ENCODE peak calls at places on chromosomes 1 and 21, in eight cellular contexts. One of them, this sample, is unnamed.
A peak's percentile ranks its signal among the peaks of the same experiment; 100 is the strongest.

GRCh38 chr21:44729336-44730027 is 18.1 kb upstream of the TSPEAR start:
- DNase-seq in H7: peak; percentile 56
- DNase-seq in dermis blood vessel endothelial cell: no peak
- DNase-seq in stimulated activated CD4-positive, alpha-beta T cell treated with anti-CD3 and anti-CD28 coated beads, TNF-alpha, amount 100 ng/mL, for 24 hours: no peak
- DNase-seq in activated T-cell treated with anti-CD3 and anti-CD28 coated beads, Interleukin-2, amount 50 U/mL, for 1 hour: no peak
- DNase-seq in left ventricle myocardium superior: no peak
- DNase-seq in mesothelial cell of epicardium: no peak
- DNase-seq in left ventricle myocardium inferior: no peak
- DNase-seq in this sample: no peak

GRCh38 chr1:2571348-2571747 is 15.2 kb downstream of the TNFRSF14 start:
- DNase-seq in H7: no peak
- DNase-seq in dermis blood vessel endothelial cell: no peak
- DNase-seq in stimulated activated CD4-positive, alpha-beta T cell treated with anti-CD3 and anti-CD28 coated beads, TNF-alpha, amount 100 ng/mL, for 24 hours: no peak
- DNase-seq in activated T-cell treated with anti-CD3 and anti-CD28 coated beads, Interleukin-2, amount 50 U/mL, for 1 hour: no peak
- DNase-seq in left ventricle myocardium superior: no peak
- DNase-seq in mesothelial cell of epicardium: no peak
- DNase-seq in left ventricle myocardium inferior: no peak
- DNase-seq in this sample: no peak

GRCh38 chr1:237171564-237172485 is 129.8 kb downstream of the RYR2 start:
- DNase-seq in H7: no peak
- DNase-seq in dermis blood vessel endothelial cell: peak; percentile 7
- DNase-seq in stimulated activated CD4-positive, alpha-beta T cell treated with anti-CD3 and anti-CD28 coated beads, TNF-alpha, amount 100 ng/mL, for 24 hours: no peak
- DNase-seq in activated T-cell treated with anti-CD3 and anti-CD28 coated beads, Interleukin-2, amount 50 U/mL, for 1 hour: no peak
- DNase-seq in left ventricle myocardium superior: no peak
- DNase-seq in mesothelial cell of epicardium: no peak
- DNase-seq in left ventricle myocardium inferior: no peak
- DNase-seq in this sample: no peak

GRCh38 chr1:179053486-179053885 is 27.8 kb downstream of the FAM20B start:
- DNase-seq in H7: no peak
- DNase-seq in dermis blood vessel endothelial cell: no peak
- DNase-seq in stimulated activated CD4-positive, alpha-beta T cell treated with anti-CD3 and anti-CD28 coated beads, TNF-alpha, amount 100 ng/mL, for 24 hours: no peak
- DNase-seq in activated T-cell treated with anti-CD3 and anti-CD28 coated beads, Interleukin-2, amount 50 U/mL, for 1 hour: no peak
- DNase-seq in left ventricle myocardium superior: no peak
- DNase-seq in mesothelial cell of epicardium: no peak
- DNase-seq in left ventricle myocardium inferior: no peak
- DNase-seq in this sample: no peak

GRCh38 chr1:114100148-114100547 is 53.5 kb downstream of the SYT6 start:
- DNase-seq in H7: no peak
- DNase-seq in dermis blood vessel endothelial cell: no peak
- DNase-seq in stimulated activated CD4-positive, alpha-beta T cell treated with anti-CD3 and anti-CD28 coated beads, TNF-alpha, amount 100 ng/mL, for 24 hours: no peak
- DNase-seq in activated T-cell treated with anti-CD3 and anti-CD28 coated beads, Interleukin-2, amount 50 U/mL, for 1 hour: no peak
- DNase-seq in left ventricle myocardium superior: no peak
- DNase-seq in mesothelial cell of epicardium: no peak
- DNase-seq in left ventricle myocardium inferior: no peak
- DNase-seq in this sample: peak; percentile 49

GRCh38 chr21:31714741-31715365 is 17.1 kb downstream of the SCAF4 start:
- DNase-seq in H7: no peak
- DNase-seq in dermis blood vessel endothelial cell: no peak
- DNase-seq in stimulated activated CD4-positive, alpha-beta T cell treated with anti-CD3 and anti-CD28 coated beads, TNF-alpha, amount 100 ng/mL, for 24 hours: no peak
- DNase-seq in activated T-cell treated with anti-CD3 and anti-CD28 coated beads, Interleukin-2, amount 50 U/mL, for 1 hour: no peak
- DNase-seq in left ventricle myocardium superior: no peak
- DNase-seq in mesothelial cell of epicardium: no peak
- DNase-seq in left ventricle myocardium inferior: no peak
- DNase-seq in this sample: no peak

GRCh38 chr1:224718470-224719053 is 102.4 kb downstream of the CNIH3 start:
- DNase-seq in H7: no peak
- DNase-seq in dermis blood vessel endothelial cell: no peak
- DNase-seq in stimulated activated CD4-positive, alpha-beta T cell treated with anti-CD3 and anti-CD28 coated beads, TNF-alpha, amount 100 ng/mL, for 24 hours: no peak
- DNase-seq in activated T-cell treated with anti-CD3 and anti-CD28 coated beads, Interleukin-2, amount 50 U/mL, for 1 hour: no peak
- DNase-seq in left ventricle myocardium superior: no peak
- DNase-seq in mesothelial cell of epicardium: no peak
- DNase-seq in left ventricle myocardium inferior: no peak
- DNase-seq in this sample: no peak

GRCh38 chr21:33419538-33420123 is 16.4 kb downstream of the IFNGR2 start:
- DNase-seq in H7: no peak
- DNase-seq in dermis blood vessel endothelial cell: peak; percentile 76
- DNase-seq in stimulated activated CD4-positive, alpha-beta T cell treated with anti-CD3 and anti-CD28 coated beads, TNF-alpha, amount 100 ng/mL, for 24 hours: no peak
- DNase-seq in activated T-cell treated with anti-CD3 and anti-CD28 coated beads, Interleukin-2, amount 50 U/mL, for 1 hour: no peak
- DNase-seq in left ventricle myocardium superior: no peak
- DNase-seq in mesothelial cell of epicardium: no peak
- DNase-seq in left ventricle myocardium inferior: no peak
- DNase-seq in this sample: no peak

GRCh38 chr1:85157436-85157835 is 43.4 kb downstream of the SYDE2 start:
- DNase-seq in H7: no peak
- DNase-seq in dermis blood vessel endothelial cell: no peak
- DNase-seq in stimulated activated CD4-positive, alpha-beta T cell treated with anti-CD3 and anti-CD28 coated beads, TNF-alpha, amount 100 ng/mL, for 24 hours: no peak
- DNase-seq in activated T-cell treated with anti-CD3 and anti-CD28 coated beads, Interleukin-2, amount 50 U/mL, for 1 hour: no peak
- DNase-seq in left ventricle myocardium superior: no peak
- DNase-seq in mesothelial cell of epicardium: no peak
- DNase-seq in left ventricle myocardium inferior: no peak
- DNase-seq in this sample: no peak

This sample was measured in myocyte.